ENCODE peak calls at places on chromosomes 6 and 20, in ten cellular contexts. One of them, this sample, is unnamed.

GRCh38 chr6:148868314-148868713 is 121.5 kb downstream of the UST start:
- DNase-seq in dorsolateral prefrontal cortex: no peak
- DNase-seq in SJSA1: no peak
- DNase-seq in adrenal gland: no peak
- DNase-seq in hepatocyte: no peak
- DNase-seq in stomach: no peak
- DNase-seq in uterus: no peak
- DNase-seq in HCT116: no peak
- DNase-seq in thyroid gland: no peak
- DNase-seq in H1: no peak
- DNase-seq in this sample: no peak

GRCh38 chr6:54053893-54054391 is 57.3 kb upstream of the MLIP start:
- DNase-seq in thyroid gland: peak; percentile 59
- DNase-seq in dorsolateral prefrontal cortex: no peak
- DNase-seq in uterus: no peak
- DNase-seq in stomach: no peak
- DNase-seq in H1: no peak
- DNase-seq in SJSA1: peak; percentile 61
- DNase-seq in HCT116: peak; percentile 48
- DNase-seq in hepatocyte: peak; percentile 80
- DNase-seq in adrenal gland: peak; percentile 73
- DNase-seq in this sample: peak; percentile 68

GRCh38 chr6:157727629-157728182 is 95.3 kb upstream of the SNX9 start:
- DNase-seq in thyroid gland: no peak
- DNase-seq in HCT116: no peak
- DNase-seq in dorsolateral prefrontal cortex: no peak
- DNase-seq in H1: no peak
- DNase-seq in uterus: no peak
- DNase-seq in hepatocyte: no peak
- DNase-seq in SJSA1: no peak
- DNase-seq in adrenal gland: no peak
- DNase-seq in stomach: no peak
- DNase-seq in this sample: no peak

GRCh38 chr6:25147191-25147590 is 132.0 kb upstream of the CARMIL1 start:
- DNase-seq in stomach: no peak
- DNase-seq in thyroid gland: no peak
- DNase-seq in SJSA1: no peak
- DNase-seq in HCT116: no peak
- DNase-seq in H1: no peak
- DNase-seq in hepatocyte: no peak
- DNase-seq in adrenal gland: no peak
- DNase-seq in uterus: no peak
- DNase-seq in dorsolateral prefrontal cortex: no peak
- DNase-seq in this sample: no peak

GRCh38 chr20:41308290-41308691 is 9.2 kb downstream of the ZHX3 start:
- DNase-seq in H1: no peak
- DNase-seq in adrenal gland: no peak
- DNase-seq in HCT116: no peak
- DNase-seq in hepatocyte: peak; percentile 29
- DNase-seq in dorsolateral prefrontal cortex: no peak
- DNase-seq in SJSA1: no peak
- DNase-seq in thyroid gland: no peak
- DNase-seq in stomach: no peak
- DNase-seq in uterus: no peak
- DNase-seq in this sample: no peak

GRCh38 chr20:4797275-4797674 is 75.6 kb downstream of the PRND start:
- DNase-seq in H1: no peak
- DNase-seq in thyroid gland: no peak
- DNase-seq in uterus: no peak
- DNase-seq in hepatocyte: no peak
- DNase-seq in HCT116: no peak
- DNase-seq in SJSA1: no peak
- DNase-seq in stomach: no peak
- DNase-seq in adrenal gland: no peak
- DNase-seq in dorsolateral prefrontal cortex: no peak
- DNase-seq in this sample: no peak

GRCh38 chr20:53255102-53255710 is 283.0 kb downstream of the TSHZ2 start:
- DNase-seq in SJSA1: no peak
- DNase-seq in uterus: no peak
- DNase-seq in stomach: no peak
- DNase-seq in HCT116: no peak
- DNase-seq in dorsolateral prefrontal cortex: no peak
- DNase-seq in H1: no peak
- DNase-seq in thyroid gland: no peak
- DNase-seq in adrenal gland: no peak
- DNase-seq in hepatocyte: no peak
- DNase-seq in this sample: no peak

GRCh38 chr6:12367412-12367811 is 77.3 kb downstream of the EDN1 start:
- DNase-seq in dorsolateral prefrontal cortex: no peak
- DNase-seq in adrenal gland: no peak
- DNase-seq in stomach: no peak
- DNase-seq in SJSA1: no peak
- DNase-seq in HCT116: no peak
- DNase-seq in H1: no peak
- DNase-seq in uterus: no peak
- DNase-seq in thyroid gland: no peak
- DNase-seq in hepatocyte: no peak
- DNase-seq in this sample: peak; percentile 65

GRCh38 chr6:143018955-143019354 is 41.7 kb upstream of the AIG1 start:
- DNase-seq in hepatocyte: no peak
- DNase-seq in dorsolateral prefrontal cortex: no peak
- DNase-seq in thyroid gland: no peak
- DNase-seq in H1: no peak
- DNase-seq in stomach: no peak
- DNase-seq in HCT116: no peak
- DNase-seq in SJSA1: no peak
- DNase-seq in adrenal gland: no peak
- DNase-seq in uterus: no peak
- DNase-seq in this sample: no peak

GRCh38 chr6:5746392-5747140 is 260.2 kb downstream of the NRN1 start:
- DNase-seq in hepatocyte: no peak
- DNase-seq in stomach: no peak
- DNase-seq in SJSA1: no peak
- DNase-seq in dorsolateral prefrontal cortex: no peak
- DNase-seq in adrenal gland: no peak
- DNase-seq in H1: peak; percentile 63
- DNase-seq in thyroid gland: no peak
- DNase-seq in uterus: no peak
- DNase-seq in HCT116: no peak
- DNase-seq in this sample: peak; percentile 25

GRCh38 chr6:17305219-17306001 is 24.2 kb downstream of the RBM24 start:
- DNase-seq in adrenal gland: no peak
- DNase-seq in thyroid gland: no peak
- DNase-seq in SJSA1: no peak
- DNase-seq in uterus: no peak
- DNase-seq in HCT116: no peak
- DNase-seq in hepatocyte: no peak
- DNase-seq in H1: no peak
- DNase-seq in stomach: no peak
- DNase-seq in dorsolateral prefrontal cortex: no peak
- DNase-seq in this sample: no peak

GRCh38 chr6:64290867-64291266 is 655.3 kb downstream of the PHF3 start:
- DNase-seq in hepatocyte: no peak
- DNase-seq in HCT116: no peak
- DNase-seq in H1: no peak
- DNase-seq in thyroid gland: no peak
- DNase-seq in dorsolateral prefrontal cortex: no peak
- DNase-seq in adrenal gland: no peak
- DNase-seq in SJSA1: no peak
- DNase-seq in uterus: no peak
- DNase-seq in stomach: no peak
- DNase-seq in this sample: no peak

DNA sequence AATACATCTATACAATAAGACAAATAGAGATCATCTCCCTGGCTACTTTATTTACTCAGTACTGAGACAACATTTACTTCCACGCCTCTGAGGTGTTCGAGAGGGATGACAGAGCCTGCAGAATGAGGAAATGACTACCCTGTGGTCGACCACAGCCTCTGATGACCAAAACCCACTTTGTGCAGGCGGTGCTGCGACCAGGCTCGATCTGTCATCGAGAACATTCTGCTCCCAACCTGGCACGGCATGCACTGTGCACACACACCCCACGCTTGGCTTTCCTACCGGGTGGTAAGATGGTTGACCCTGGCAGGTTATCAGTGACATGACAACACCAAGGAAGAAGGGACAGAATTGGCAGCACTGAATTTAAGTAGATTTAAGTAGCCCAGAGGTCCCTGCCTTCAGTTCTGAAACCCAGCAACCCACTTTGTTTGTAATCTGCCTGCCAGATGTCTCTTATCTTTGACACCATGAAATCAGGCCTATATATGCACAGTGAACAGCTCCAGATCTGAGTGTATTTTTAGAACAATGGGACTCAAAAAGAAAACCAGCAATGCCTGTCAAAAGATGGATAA is 42.6 kb downstream of the TTI1 start:
- DNase-seq in stomach: peak; percentile 71
- DNase-seq in uterus: no peak
- DNase-seq in HCT116: no peak
- DNase-seq in adrenal gland: peak; percentile 58
- DNase-seq in hepatocyte: peak; percentile 27
- DNase-seq in thyroid gland: no peak
- DNase-seq in H1: no peak
- DNase-seq in dorsolateral prefrontal cortex: peak; percentile 37
- DNase-seq in SJSA1: peak; percentile 83
- DNase-seq in this sample: peak; percentile 33
- H3K27ac ChIP-seq in stomach: peak overlapping the region; percentile 55
- H3K27ac ChIP-seq in uterus: no peak overlapping the region
- H3K27ac ChIP-seq in HCT116: no peak overlapping the region
- H3K27ac ChIP-seq in adrenal gland: peak overlapping the region; percentile 79
- H3K27ac ChIP-seq in hepatocyte: peak overlapping the region; percentile 87
- H3K27ac ChIP-seq in thyroid gland: peak overlapping the region; percentile 94
- H3K27ac ChIP-seq in H1: no peak overlapping the region
- H3K27ac ChIP-seq in dorsolateral prefrontal cortex: peak overlapping the region; percentile 69
- H3K27ac ChIP-seq in SJSA1: peak overlapping the region; percentile 29
- H3K27ac ChIP-seq in this sample: no peak overlapping the region

DNA sequence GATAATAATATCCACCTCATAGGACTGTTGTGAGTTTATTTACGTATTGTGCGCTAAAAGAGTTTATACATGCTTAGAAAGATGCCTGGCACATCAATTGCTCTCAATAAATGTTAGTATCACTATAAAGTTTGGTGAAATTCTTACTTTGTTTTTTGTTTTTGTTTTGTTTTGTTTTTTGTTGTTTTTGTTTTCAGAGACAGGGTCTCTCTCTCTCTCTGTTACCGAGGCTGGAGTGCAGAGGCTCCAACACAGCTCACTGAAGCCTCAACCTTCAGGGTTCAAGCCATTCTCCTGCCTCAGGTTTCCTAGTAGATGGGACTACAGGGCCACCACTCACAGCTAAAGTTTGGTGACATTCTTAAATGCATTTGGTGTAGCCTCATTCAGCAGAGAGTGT is 32.2 kb upstream of the BTN3A2 start:
- DNase-seq in uterus: no peak
- DNase-seq in dorsolateral prefrontal cortex: no peak
- DNase-seq in thyroid gland: no peak
- DNase-seq in stomach: no peak
- DNase-seq in HCT116: no peak
- DNase-seq in adrenal gland: no peak
- DNase-seq in SJSA1: no peak
- DNase-seq in H1: no peak
- DNase-seq in hepatocyte: no peak
- DNase-seq in this sample: no peak
- H3K4me3 ChIP-seq in uterus: no peak overlapping the region
- H3K4me3 ChIP-seq in dorsolateral prefrontal cortex: no peak overlapping the region
- H3K4me3 ChIP-seq in thyroid gland: no peak overlapping the region
- H3K4me3 ChIP-seq in stomach: no peak overlapping the region
- H3K4me3 ChIP-seq in HCT116: no peak overlapping the region
- H3K4me3 ChIP-seq in adrenal gland: no peak overlapping the region
- H3K4me3 ChIP-seq in SJSA1: no peak overlapping the region
- H3K4me3 ChIP-seq in H1: peak overlapping the region; percentile 87
- H3K4me3 ChIP-seq in hepatocyte: no peak overlapping the region
- H3K4me3 ChIP-seq in this sample: no peak overlapping the region

DNA sequence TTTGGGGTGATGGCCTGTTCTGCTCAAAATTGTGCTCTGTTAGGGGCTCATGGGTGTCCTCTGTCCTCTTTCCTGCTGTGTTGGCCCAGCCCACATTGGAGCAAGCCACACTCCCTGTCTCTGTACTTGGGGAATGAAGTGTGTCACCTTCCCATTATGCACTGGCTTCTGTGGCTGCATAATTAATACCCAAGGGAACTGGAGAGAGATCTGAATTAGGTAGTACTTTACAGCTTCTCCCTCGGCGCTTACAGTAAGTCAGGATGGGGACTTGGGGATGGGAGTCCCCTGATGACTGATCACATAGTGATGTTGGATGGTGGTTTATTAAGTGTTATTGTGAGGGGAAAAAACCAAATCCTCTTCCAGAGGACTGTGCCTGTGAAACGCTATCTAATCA is 116.6 kb downstream of the FOXO3 start:
- DNase-seq in hepatocyte: no peak
- DNase-seq in H1: no peak
- DNase-seq in HCT116: no peak
- DNase-seq in uterus: no peak
- DNase-seq in adrenal gland: no peak
- DNase-seq in thyroid gland: no peak
- DNase-seq in dorsolateral prefrontal cortex: no peak
- DNase-seq in stomach: no peak
- DNase-seq in SJSA1: no peak
- DNase-seq in this sample: no peak
- H3K27ac ChIP-seq in hepatocyte: peak overlapping the region; percentile 29
- H3K27ac ChIP-seq in H1: no peak overlapping the region
- H3K27ac ChIP-seq in HCT116: no peak overlapping the region
- H3K27ac ChIP-seq in uterus: peak overlapping the region; percentile 61
- H3K27ac ChIP-seq in adrenal gland: peak overlapping the region; percentile 50
- H3K27ac ChIP-seq in thyroid gland: no peak overlapping the region
- H3K27ac ChIP-seq in dorsolateral prefrontal cortex: peak overlapping the region; percentile 25
- H3K27ac ChIP-seq in stomach: peak overlapping the region; percentile 57
- H3K27ac ChIP-seq in SJSA1: no peak overlapping the region
- H3K27ac ChIP-seq in this sample: no peak overlapping the region

DNA sequence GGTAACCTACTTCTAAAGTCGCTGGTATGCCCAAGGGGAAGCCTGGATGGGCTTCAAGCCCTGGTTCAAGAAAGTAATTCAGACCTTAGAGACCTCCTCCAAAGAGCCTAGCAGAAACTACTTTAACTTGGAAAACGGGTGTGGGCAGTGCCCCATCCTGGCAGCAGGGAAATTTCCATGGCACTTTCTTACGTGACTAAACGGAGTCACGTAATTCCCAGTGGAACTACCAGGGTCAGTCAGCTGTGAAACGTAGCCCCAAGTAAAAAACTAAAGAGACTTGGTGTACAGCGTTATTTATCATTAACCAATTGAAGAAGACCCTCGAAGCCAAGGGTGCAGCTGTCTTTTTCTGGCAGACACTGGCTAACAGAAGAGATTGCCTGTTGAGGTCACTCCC is 114.0 kb downstream of the RCAN2 start:
- DNase-seq in thyroid gland: peak; percentile 6
- DNase-seq in HCT116: no peak
- DNase-seq in uterus: no peak
- DNase-seq in H1: no peak
- DNase-seq in hepatocyte: no peak
- DNase-seq in dorsolateral prefrontal cortex: no peak
- DNase-seq in adrenal gland: no peak
- DNase-seq in SJSA1: no peak
- DNase-seq in stomach: no peak
- DNase-seq in this sample: no peak
- H3K4me3 ChIP-seq in thyroid gland: no peak overlapping the region
- H3K4me3 ChIP-seq in HCT116: no peak overlapping the region
- H3K4me3 ChIP-seq in uterus: no peak overlapping the region
- H3K4me3 ChIP-seq in H1: no peak overlapping the region
- H3K4me3 ChIP-seq in hepatocyte: no peak overlapping the region
- H3K4me3 ChIP-seq in dorsolateral prefrontal cortex: no peak overlapping the region
- H3K4me3 ChIP-seq in adrenal gland: no peak overlapping the region
- H3K4me3 ChIP-seq in SJSA1: no peak overlapping the region
- H3K4me3 ChIP-seq in stomach: no peak overlapping the region
- H3K4me3 ChIP-seq in this sample: no peak overlapping the region